ENCODE peak calls at places on chromosomes 16 and 17, in five cellular contexts. One of them, this sample, is unnamed.

GRCh38 chr17:29595107-29595942 is 2.4 kb downstream of the ANKRD13B start:
- DNase-seq in dorsolateral prefrontal cortex: no peak
- DNase-seq in skeletal muscle cell: no peak
- DNase-seq in CD4-positive, CD25-positive, alpha-beta regulatory T cell: no peak
- DNase-seq in trophoblast cell: no peak
- DNase-seq in this sample: no peak

GRCh38 chr17:40293363-40293762 is 5.7 kb downstream of the CDC6 start:
- DNase-seq in dorsolateral prefrontal cortex: no peak
- DNase-seq in skeletal muscle cell: no peak
- DNase-seq in CD4-positive, CD25-positive, alpha-beta regulatory T cell: no peak
- DNase-seq in trophoblast cell: no peak
- DNase-seq in this sample: no peak

GRCh38 chr16:83940630-83941378 is 12.2 kb upstream of the OSGIN1 start:
- DNase-seq in dorsolateral prefrontal cortex: no peak
- DNase-seq in skeletal muscle cell: no peak
- DNase-seq in CD4-positive, CD25-positive, alpha-beta regulatory T cell: no peak
- DNase-seq in trophoblast cell: no peak
- DNase-seq in this sample: no peak

GRCh38 chr17:34443832-34444469 is 80.9 kb upstream of the CCL1 start:
- DNase-seq in dorsolateral prefrontal cortex: no peak
- DNase-seq in skeletal muscle cell: no peak
- DNase-seq in CD4-positive, CD25-positive, alpha-beta regulatory T cell: no peak
- DNase-seq in trophoblast cell: peak
- DNase-seq in this sample: no peak

GRCh38 chr17:40497704-40498103 is 3.7 kb downstream of the TNS4 start:
- DNase-seq in dorsolateral prefrontal cortex: no peak
- DNase-seq in skeletal muscle cell: no peak
- DNase-seq in CD4-positive, CD25-positive, alpha-beta regulatory T cell: no peak
- DNase-seq in trophoblast cell: peak
- DNase-seq in this sample: no peak

GRCh38 chr16:54009464-54010176 is 277.0 kb downstream of the IRX3 start:
- DNase-seq in dorsolateral prefrontal cortex: no peak
- DNase-seq in skeletal muscle cell: no peak
- DNase-seq in CD4-positive, CD25-positive, alpha-beta regulatory T cell: no peak
- DNase-seq in trophoblast cell: no peak
- DNase-seq in this sample: no peak

GRCh38 chr17:59464246-59464645 is 101.2 kb upstream of the DHX40 start:
- DNase-seq in dorsolateral prefrontal cortex: no peak
- DNase-seq in skeletal muscle cell: no peak
- DNase-seq in CD4-positive, CD25-positive, alpha-beta regulatory T cell: no peak
- DNase-seq in trophoblast cell: no peak
- DNase-seq in this sample: no peak

GRCh38 chr16:24348511-24349290 is 92.6 kb downstream of the CACNG3 start:
- DNase-seq in dorsolateral prefrontal cortex: no peak
- DNase-seq in skeletal muscle cell: no peak
- DNase-seq in CD4-positive, CD25-positive, alpha-beta regulatory T cell: no peak
- DNase-seq in trophoblast cell: peak
- DNase-seq in this sample: no peak

GRCh38 chr17:32684087-32684828 is 192.7 kb downstream of the MYO1D start:
- DNase-seq in dorsolateral prefrontal cortex: no peak
- DNase-seq in skeletal muscle cell: no peak
- DNase-seq in CD4-positive, CD25-positive, alpha-beta regulatory T cell: no peak
- DNase-seq in trophoblast cell: no peak
- DNase-seq in this sample: no peak

GRCh38 chr16:53097190-53097589 is 42.4 kb downstream of the CHD9 start:
- DNase-seq in dorsolateral prefrontal cortex: no peak
- DNase-seq in skeletal muscle cell: no peak
- DNase-seq in CD4-positive, CD25-positive, alpha-beta regulatory T cell: no peak
- DNase-seq in trophoblast cell: no peak
- DNase-seq in this sample: no peak

GRCh38 chr16:711548-712320 is 3.2 kb upstream of the METRN start:
- DNase-seq in dorsolateral prefrontal cortex: peak
- DNase-seq in skeletal muscle cell: no peak
- DNase-seq in CD4-positive, CD25-positive, alpha-beta regulatory T cell: peak
- DNase-seq in trophoblast cell: peak
- DNase-seq in this sample: peak

GRCh38 chr16:85010931-85011845 is at the start of gene ZDHHC7:
- DNase-seq in dorsolateral prefrontal cortex: peak
- DNase-seq in skeletal muscle cell: no peak
- DNase-seq in CD4-positive, CD25-positive, alpha-beta regulatory T cell: peak
- DNase-seq in trophoblast cell: peak
- DNase-seq in this sample: peak

GRCh38 chr16:86242244-86243122 is 267.8 kb upstream of the FOXF1 start:
- DNase-seq in dorsolateral prefrontal cortex: no peak
- DNase-seq in skeletal muscle cell: no peak
- DNase-seq in CD4-positive, CD25-positive, alpha-beta regulatory T cell: no peak
- DNase-seq in trophoblast cell: no peak
- DNase-seq in this sample: no peak

GRCh38 chr17:78342438-78343098 is 17.3 kb downstream of the SOCS3 start:
- DNase-seq in dorsolateral prefrontal cortex: no peak
- DNase-seq in skeletal muscle cell: no peak
- DNase-seq in CD4-positive, CD25-positive, alpha-beta regulatory T cell: no peak
- DNase-seq in trophoblast cell: peak
- DNase-seq in this sample: peak

GRCh38 chr16:81212830-81213465 is 25.5 kb upstream of the BCO1 start:
- DNase-seq in dorsolateral prefrontal cortex: no peak
- DNase-seq in skeletal muscle cell: no peak
- DNase-seq in CD4-positive, CD25-positive, alpha-beta regulatory T cell: no peak
- DNase-seq in trophoblast cell: no peak
- DNase-seq in this sample: no peak

GRCh38 chr17:65278050-65278819 is 141.1 kb downstream of the RGS9 start:
- DNase-seq in dorsolateral prefrontal cortex: peak
- DNase-seq in skeletal muscle cell: peak
- DNase-seq in CD4-positive, CD25-positive, alpha-beta regulatory T cell: no peak
- DNase-seq in trophoblast cell: peak
- DNase-seq in this sample: peak

GRCh38 chr16:20377181-20377580 is 24.7 kb upstream of the UMOD start:
- DNase-seq in dorsolateral prefrontal cortex: no peak
- DNase-seq in skeletal muscle cell: no peak
- DNase-seq in CD4-positive, CD25-positive, alpha-beta regulatory T cell: no peak
- DNase-seq in trophoblast cell: no peak
- DNase-seq in this sample: no peak

GRCh38 chr16:26382607-26383006 is 684.1 kb upstream of the C16orf82 start:
- DNase-seq in dorsolateral prefrontal cortex: no peak
- DNase-seq in skeletal muscle cell: no peak
- DNase-seq in CD4-positive, CD25-positive, alpha-beta regulatory T cell: no peak
- DNase-seq in trophoblast cell: no peak
- DNase-seq in this sample: no peak

GRCh38 chr16:83870830-83871229 is 28.1 kb upstream of the MLYCD start:
- DNase-seq in dorsolateral prefrontal cortex: no peak
- DNase-seq in skeletal muscle cell: no peak
- DNase-seq in CD4-positive, CD25-positive, alpha-beta regulatory T cell: no peak
- DNase-seq in trophoblast cell: no peak
- DNase-seq in this sample: no peak

GRCh38 chr17:27379863-27380533 is 76.2 kb upstream of the KSR1 start:
- DNase-seq in dorsolateral prefrontal cortex: peak
- DNase-seq in skeletal muscle cell: no peak
- DNase-seq in CD4-positive, CD25-positive, alpha-beta regulatory T cell: no peak
- DNase-seq in trophoblast cell: no peak
- DNase-seq in this sample: peak

GRCh38 chr17:38707678-38708351 is 2.7 kb downstream of the MLLT6 start:
- DNase-seq in dorsolateral prefrontal cortex: no peak
- DNase-seq in skeletal muscle cell: no peak
- DNase-seq in CD4-positive, CD25-positive, alpha-beta regulatory T cell: no peak
- DNase-seq in trophoblast cell: no peak
- DNase-seq in this sample: no peak

GRCh38 chr16:69796285-69797118 is 34.4 kb downstream of the WWP2 start:
- DNase-seq in dorsolateral prefrontal cortex: no peak
- DNase-seq in skeletal muscle cell: peak
- DNase-seq in CD4-positive, CD25-positive, alpha-beta regulatory T cell: peak
- DNase-seq in trophoblast cell: peak
- DNase-seq in this sample: peak

GRCh38 chr17:2867441-2868424 is 71.5 kb downstream of the RAP1GAP2 start:
- DNase-seq in dorsolateral prefrontal cortex: no peak
- DNase-seq in skeletal muscle cell: peak
- DNase-seq in CD4-positive, CD25-positive, alpha-beta regulatory T cell: no peak
- DNase-seq in trophoblast cell: peak
- DNase-seq in this sample: no peak

DNA sequence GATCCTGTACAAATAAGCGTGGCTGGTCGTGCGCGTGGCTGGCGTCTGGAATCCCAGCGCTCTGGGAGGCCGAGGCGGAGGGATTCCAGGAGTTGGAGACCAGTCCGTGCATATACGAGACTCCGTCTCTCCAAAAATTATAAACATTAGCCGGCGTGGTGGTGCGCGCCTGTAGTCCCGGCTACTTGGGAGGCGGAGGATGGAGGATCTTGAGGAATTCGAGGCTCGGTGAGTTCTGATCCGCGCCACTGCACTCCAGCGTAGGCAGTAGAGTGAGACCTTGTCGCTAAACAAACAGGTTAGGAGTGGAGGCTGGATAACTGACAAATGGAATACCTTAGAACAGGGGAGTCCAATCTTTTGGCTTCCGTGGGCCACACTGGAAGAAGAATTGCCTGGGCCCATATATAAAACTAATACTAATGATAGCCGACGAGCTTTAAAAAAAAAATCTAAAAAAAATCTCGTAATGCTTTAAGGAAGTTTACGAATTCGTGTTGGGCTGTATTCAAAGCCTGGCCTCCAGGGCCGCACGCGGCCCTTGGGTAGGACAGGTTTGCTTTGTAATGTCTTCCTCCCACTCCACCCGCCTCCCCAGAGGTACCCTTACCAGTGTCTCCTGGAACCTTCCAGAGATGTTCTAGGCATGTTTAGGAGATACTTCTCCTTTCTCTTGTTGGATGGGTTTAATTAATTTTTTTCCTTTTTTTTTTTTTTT is 909 bp upstream of the RSL1D1 start:
- DNase-seq in dorsolateral prefrontal cortex: no peak
- DNase-seq in skeletal muscle cell: no peak
- DNase-seq in CD4-positive, CD25-positive, alpha-beta regulatory T cell: no peak
- DNase-seq in trophoblast cell: peak
- DNase-seq in this sample: peak
- H3K4me3 ChIP-seq in dorsolateral prefrontal cortex: peak
- H3K4me3 ChIP-seq in skeletal muscle cell: peak
- H3K4me3 ChIP-seq in CD4-positive, CD25-positive, alpha-beta regulatory T cell: peak
- H3K4me3 ChIP-seq in trophoblast cell: peak
- H3K4me3 ChIP-seq in this sample: peak

DNA sequence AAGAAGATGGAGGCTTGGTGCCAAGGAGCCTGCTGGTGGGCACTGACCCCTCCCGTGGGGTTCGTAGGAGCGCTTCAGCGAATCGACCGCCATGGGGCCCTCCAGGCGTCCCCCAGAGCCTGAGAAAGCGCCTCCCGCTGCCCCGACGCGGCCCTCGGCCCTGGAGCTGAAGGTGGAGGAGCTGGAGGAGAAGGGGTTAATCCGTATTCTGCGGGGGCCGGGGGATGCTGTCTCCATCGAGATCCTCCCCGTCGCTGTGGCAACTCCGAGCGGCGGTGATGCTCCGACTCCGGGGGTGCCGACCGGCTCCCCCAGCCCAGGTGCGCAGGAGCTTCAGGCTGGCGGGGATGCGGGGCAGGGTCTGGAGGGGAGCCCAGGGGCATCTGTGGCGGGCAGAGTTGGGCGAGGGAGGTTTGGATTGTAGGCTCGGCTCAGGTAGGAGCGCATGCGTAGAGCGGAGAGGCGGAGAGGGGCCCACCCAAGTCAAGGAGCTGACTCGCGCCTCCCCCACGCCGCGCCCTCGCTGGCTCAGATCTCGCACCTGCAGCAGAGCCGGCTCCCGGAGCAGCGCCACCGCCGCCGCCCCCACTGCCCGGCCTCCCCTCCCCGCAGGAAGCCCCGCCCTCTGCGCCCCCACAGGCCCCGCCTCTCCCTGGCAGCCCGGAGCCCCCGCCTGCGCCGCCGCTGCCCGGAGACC is 19.8 kb downstream of the FMNL1 start:
- DNase-seq in dorsolateral prefrontal cortex: peak
- DNase-seq in skeletal muscle cell: no peak
- DNase-seq in CD4-positive, CD25-positive, alpha-beta regulatory T cell: no peak
- DNase-seq in trophoblast cell: peak
- DNase-seq in this sample: no peak
- H3K4me3 ChIP-seq in dorsolateral prefrontal cortex: peak
- H3K4me3 ChIP-seq in skeletal muscle cell: peak
- H3K4me3 ChIP-seq in CD4-positive, CD25-positive, alpha-beta regulatory T cell: no peak
- H3K4me3 ChIP-seq in trophoblast cell: peak
- H3K4me3 ChIP-seq in this sample: no peak

GRCh38 chr16:2856686-2857450 is 1.1 kb downstream of the PRSS22 start:
- DNase-seq in dorsolateral prefrontal cortex: no peak
- DNase-seq in skeletal muscle cell: no peak
- DNase-seq in CD4-positive, CD25-positive, alpha-beta regulatory T cell: no peak
- DNase-seq in trophoblast cell: no peak
- DNase-seq in this sample: no peak
- H3K4me3 ChIP-seq in dorsolateral prefrontal cortex: no peak
- H3K4me3 ChIP-seq in skeletal muscle cell: no peak
- H3K4me3 ChIP-seq in CD4-positive, CD25-positive, alpha-beta regulatory T cell: no peak
- H3K4me3 ChIP-seq in trophoblast cell: no peak
- H3K4me3 ChIP-seq in this sample: no peak

GRCh38 chr16:49881890-49882289 is 26.0 kb upstream of the ZNF423 start:
- DNase-seq in dorsolateral prefrontal cortex: no peak
- DNase-seq in skeletal muscle cell: no peak
- DNase-seq in CD4-positive, CD25-positive, alpha-beta regulatory T cell: no peak
- DNase-seq in trophoblast cell: no peak
- DNase-seq in this sample: no peak

GRCh38 chr16:49874613-49875237 is 18.8 kb upstream of the ZNF423 start:
- DNase-seq in dorsolateral prefrontal cortex: no peak
- DNase-seq in skeletal muscle cell: no peak
- DNase-seq in CD4-positive, CD25-positive, alpha-beta regulatory T cell: no peak
- DNase-seq in trophoblast cell: no peak
- DNase-seq in this sample: no peak

GRCh38 chr16:49875812-49876715 is 20.2 kb upstream of the ZNF423 start:
- DNase-seq in dorsolateral prefrontal cortex: no peak
- DNase-seq in skeletal muscle cell: no peak
- DNase-seq in CD4-positive, CD25-positive, alpha-beta regulatory T cell: no peak
- DNase-seq in trophoblast cell: no peak
- DNase-seq in this sample: peak

DNA sequence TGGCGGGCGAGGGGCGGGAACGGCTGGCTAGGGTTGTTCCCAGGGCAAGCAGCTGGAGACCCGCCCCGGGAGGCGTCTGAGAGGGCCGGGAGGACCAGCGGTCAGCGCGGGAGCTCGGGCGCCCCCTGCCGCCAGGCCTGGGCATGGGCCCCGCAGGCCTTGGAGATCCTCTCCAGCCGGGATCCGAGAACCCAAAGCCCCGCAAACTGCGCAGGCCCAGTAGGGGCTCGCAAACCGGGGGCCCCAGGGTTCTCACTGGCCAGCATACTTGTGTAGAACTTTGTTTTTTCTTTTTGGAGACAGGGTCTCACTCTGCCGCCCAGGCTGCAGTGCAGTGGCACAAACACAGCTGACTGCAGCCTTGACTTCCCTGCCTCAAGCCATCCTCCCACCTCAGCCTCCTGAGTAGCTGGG is 20.8 kb upstream of the ZNF423 start:
- DNase-seq in dorsolateral prefrontal cortex: no peak
- DNase-seq in skeletal muscle cell: no peak
- DNase-seq in CD4-positive, CD25-positive, alpha-beta regulatory T cell: no peak
- DNase-seq in trophoblast cell: peak
- DNase-seq in this sample: peak
- H3K4me3 ChIP-seq in dorsolateral prefrontal cortex: no peak
- H3K4me3 ChIP-seq in skeletal muscle cell: no peak
- H3K4me3 ChIP-seq in CD4-positive, CD25-positive, alpha-beta regulatory T cell: no peak
- H3K4me3 ChIP-seq in trophoblast cell: peak
- H3K4me3 ChIP-seq in this sample: peak

GRCh38 chr16:3472878-3473595 is 22.3 kb downstream of the C16orf90 start:
- DNase-seq in dorsolateral prefrontal cortex: no peak
- DNase-seq in skeletal muscle cell: no peak
- DNase-seq in CD4-positive, CD25-positive, alpha-beta regulatory T cell: no peak
- DNase-seq in trophoblast cell: no peak
- DNase-seq in this sample: no peak
- H3K4me3 ChIP-seq in dorsolateral prefrontal cortex: no peak
- H3K4me3 ChIP-seq in skeletal muscle cell: no peak
- H3K4me3 ChIP-seq in CD4-positive, CD25-positive, alpha-beta regulatory T cell: no peak
- H3K4me3 ChIP-seq in trophoblast cell: no peak
- H3K4me3 ChIP-seq in this sample: no peak

This sample was measured in SJCRH30.